ENCODE peak calls at places on chromosomes 7 and 10, in eight cellular contexts. U is hypothalamus, C is glutamatergic neuron, Y is SJSA1, O is RWPE1, Q is activated T-helper 1 cell treated with Interleukin-2 at 50 U/mL for 16 hours, K is A172, P is substantia nigra. E is an unnamed sample.
A peak's percentile ranks its signal among the peaks of the same experiment; 100 is the strongest.

GRCh38 chr10:70730955-70731354 is 54.2 kb downstream of the TBATA start:
- DNase-seq in Q (no peak), U (no peak), P (no peak), O (no peak), K (no peak), C (no peak), Y (no peak), E (no peak)

GRCh38 chr7:19118896-19119301 is 1.5 kb upstream of the TWIST1 start:
- DNase-seq in K (no peak), U (no peak), P (no peak), Q (no peak), Y (no peak), C (peak; percentile 63), O (no peak), E (no peak)

GRCh38 chr7:25735674-25736242 is 416.2 kb upstream of the NFE2L3 start:
- DNase-seq in Q (no peak), P (no peak), K (peak; percentile 4), C (no peak), U (no peak), O (no peak), Y (no peak), E (no peak)

GRCh38 chr7:117085275-117085674 is 132.0 kb downstream of the ST7 start:
- DNase-seq in U (no peak), C (no peak), Y (no peak), O (no peak), Q (no peak), P (no peak), K (no peak), E (peak; percentile 52)

GRCh38 chr7:155941688-155942087 is 129.4 kb upstream of the SHH start:
- DNase-seq in Q (no peak), Y (no peak), P (no peak), U (no peak), O (no peak), C (no peak), K (peak; percentile 39), E (no peak)

GRCh38 chr10:42932735-42933453 is 144.0 kb upstream of the RET start:
- DNase-seq in U (no peak), K (no peak), Y (no peak), P (no peak), Q (no peak), C (peak; percentile 75), O (peak; percentile 11), E (no peak)

GRCh38 chr10:80156216-80156615 is 23.7 kb downstream of the PLAC9 start:
- DNase-seq in Q (no peak), Y (no peak), C (no peak), U (no peak), K (no peak), P (no peak), O (no peak), E (no peak)

GRCh38 chr10:71014021-71014782 is 125.8 kb upstream of the PCBD1 start:
- DNase-seq in O (no peak), P (no peak), C (no peak), K (no peak), Q (no peak), Y (no peak), U (no peak), E (no peak)

GRCh38 chr7:107591410-107591809 is 11.4 kb downstream of the BCAP29 start:
- DNase-seq in Y (no peak), K (no peak), P (no peak), U (no peak), Q (no peak), O (no peak), C (no peak), E (no peak)

E was measured in epithelial cell of prostate.